ENCODE peak calls at places on chromosomes 2 and 18, in five cellular contexts. M, X, R, C and P are unnamed samples.

GRCh38 chr2:225889452-225889851 is 489.9 kb downstream of the NYAP2 start:
- DNase-seq in R (no peak), X (peak), M (peak), C (peak), P (peak)

GRCh38 chr2:235230809-235231601 is 262.8 kb upstream of the AGAP1 start:
- DNase-seq in R (no peak), X (peak), C (peak), M (no peak), P (peak)

GRCh38 chr2:63614448-63614968 is 25.7 kb downstream of the MDH1 start:
- DNase-seq in R (no peak), C (peak), X (peak), M (no peak), P (peak)

GRCh38 chr2:228541794-228542193 is 360.3 kb upstream of the SPHKAP start:
- DNase-seq in M (no peak), R (no peak), C (peak), X (peak), P (peak)

GRCh38 chr2:62348700-62349099 is 152.8 kb downstream of the B3GNT2 start:
- DNase-seq in X (no peak), R (no peak), C (no peak), M (no peak), P (no peak)

GRCh38 chr18:48790869-48791635 is 159.7 kb downstream of the SMAD7 start:
- DNase-seq in C (no peak), M (no peak), X (no peak), R (peak), P (no peak)

GRCh38 chr2:48065971-48066370 is 159.7 kb upstream of the FBXO11 start:
- DNase-seq in C (no peak), M (no peak), X (no peak), R (no peak), P (no peak)

GRCh38 chr2:233451950-233452349 is 97.7 kb downstream of the DGKD start:
- DNase-seq in X (no peak), C (no peak), M (no peak), R (no peak), P (no peak)

GRCh38 chr2:216661051-216661450 is 27.8 kb downstream of the IGFBP2 start:
- DNase-seq in X (no peak), R (no peak), M (no peak), C (no peak), P (no peak)

GRCh38 chr2:241666627-241667400 is 19.8 kb downstream of the DTYMK start:
- DNase-seq in C (no peak), R (no peak), M (no peak), X (no peak), P (no peak)

GRCh38 chr18:31510319-31510718 is 12.3 kb downstream of the DSG2 start:
- DNase-seq in X (no peak), M (no peak), C (no peak), R (no peak), P (no peak)

GRCh38 chr18:46332956-46333355 is 228.8 kb downstream of the HAUS1 start:
- DNase-seq in R (no peak), M (no peak), C (no peak), X (no peak), P (no peak)

GRCh38 chr2:183063083-183063482 is 15.5 kb upstream of the DUSP19 start:
- DNase-seq in M (peak), C (peak), R (no peak), X (peak), P (peak)

GRCh38 chr2:207334631-207335371 is 169.1 kb upstream of the KLF7 start:
- DNase-seq in C (peak), R (peak), X (peak), M (peak), P (peak)

GRCh38 chr2:129891341-129892320 is 87.8 kb upstream of the RAB6C start:
- DNase-seq in C (no peak), M (no peak), R (no peak), X (no peak), P (no peak)

GRCh38 chr2:64946737-64947090 is 42.5 kb upstream of the SLC1A4 start:
- DNase-seq in M (no peak), R (no peak), X (no peak), C (no peak), P (no peak)

GRCh38 chr2:26442707-26443106 is 35.2 kb downstream of the OTOF start:
- DNase-seq in M (no peak), R (no peak), C (no peak), X (no peak), P (no peak)

GRCh38 chr2:120642646-120643045 is 93.0 kb upstream of the GLI2 start:
- DNase-seq in R (no peak), C (no peak), M (no peak), X (no peak), P (no peak)

DNA sequence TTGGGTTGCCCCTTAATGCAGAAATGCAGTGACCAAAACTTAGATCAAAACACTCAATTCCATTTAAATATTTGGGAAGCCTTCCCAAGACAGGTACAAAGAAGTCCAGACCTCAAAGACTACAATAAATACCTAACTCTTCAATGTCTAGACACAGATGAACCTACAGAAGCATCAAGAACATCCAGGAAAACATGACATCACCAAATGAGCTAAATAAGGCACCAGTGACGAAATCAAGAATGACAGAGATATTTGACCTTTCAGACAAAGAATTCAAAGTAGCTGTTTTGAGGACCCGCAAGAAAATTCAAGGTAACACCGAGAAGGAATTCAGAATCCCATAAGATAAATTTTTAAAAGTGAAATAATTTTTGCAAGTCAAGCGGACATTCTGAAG is 140.2 kb downstream of the XIRP2 start:
- DNase-seq in R (no peak), X (no peak), C (no peak), M (no peak), P (no peak)
- TF ChIP-seq CTCF in R (no peak), X (no peak), C (no peak), M (no peak), P (no peak)

GRCh38 chr2:58895849-58896248 is 654.7 kb upstream of the FANCL start:
- DNase-seq in R (peak), X (no peak), M (no peak), C (no peak), P (no peak)

GRCh38 chr2:58893645-58894336 is 652.7 kb upstream of the FANCL start:
- DNase-seq in C (no peak), X (no peak), R (no peak), M (no peak), P (no peak)

GRCh38 chr2:58890865-58891525 is 649.9 kb upstream of the FANCL start:
- DNase-seq in M (no peak), C (no peak), X (no peak), R (no peak), P (no peak)

GRCh38 chr2:58896600-58896999 is 655.5 kb upstream of the FANCL start:
- DNase-seq in M (no peak), R (no peak), X (peak), C (peak), P (peak)

GRCh38 chr2:58891828-58892366 is 650.8 kb upstream of the FANCL start:
- DNase-seq in X (no peak), C (no peak), M (no peak), R (no peak), P (no peak)
- H3K4me3 ChIP-seq in X (no peak), C (no peak), M (no peak), R (no peak), P (no peak)

GRCh38 chr2:143890799-143891198 is 629.1 kb downstream of the ZEB2 start:
- DNase-seq in C (no peak), X (no peak), R (no peak), M (no peak), P (no peak)
- TF ChIP-seq CTCF in C (no peak), X (no peak), R (no peak), M (no peak), P (no peak)

DNA sequence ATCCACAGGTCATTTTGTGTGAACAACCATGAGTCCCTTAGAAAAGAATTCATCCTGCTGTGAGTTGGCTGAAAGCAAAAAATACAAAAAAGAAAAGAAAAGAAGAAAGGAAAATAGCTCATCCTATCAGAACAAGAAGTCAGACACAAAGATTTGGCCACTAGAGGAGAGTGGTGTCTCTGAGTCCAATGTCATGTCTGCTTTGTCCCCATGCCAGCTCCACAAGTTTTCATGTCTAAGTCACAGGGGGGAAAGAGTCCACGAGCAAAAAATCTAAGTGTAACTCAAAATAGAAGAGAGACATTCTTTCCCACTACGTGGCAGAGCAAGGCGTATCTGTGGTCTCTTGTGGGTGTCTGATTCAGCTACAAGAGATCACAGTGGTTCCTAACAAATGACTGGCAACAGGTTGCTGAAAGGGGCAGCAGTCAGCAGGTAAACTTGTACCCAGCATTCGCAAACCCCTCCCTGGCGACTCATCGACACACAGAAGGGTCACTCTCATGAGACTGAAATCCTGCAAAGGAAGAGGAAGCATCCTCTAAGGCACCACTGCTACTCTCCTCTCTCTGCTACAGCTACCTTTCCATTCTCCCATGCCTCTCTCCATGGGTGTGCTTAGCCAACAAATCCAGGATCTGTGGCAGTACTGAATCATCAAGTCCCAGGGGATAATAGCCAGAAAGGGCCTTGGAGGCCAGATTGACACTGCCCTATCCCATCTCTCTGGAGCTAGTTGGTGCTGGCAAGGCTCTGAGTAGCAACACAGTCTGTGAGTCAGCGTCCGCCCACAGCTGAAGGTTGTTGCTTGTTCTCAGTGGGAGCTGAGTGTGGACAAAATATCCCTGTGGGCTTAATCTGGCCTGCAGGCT is 123.0 kb upstream of the SLC39A10 start:
- DNase-seq in R (peak), C (peak), M (peak), X (peak), P (peak)
- H3K4me3 ChIP-seq in R (no peak), C (no peak), M (no peak), X (no peak), P (no peak)

DNA sequence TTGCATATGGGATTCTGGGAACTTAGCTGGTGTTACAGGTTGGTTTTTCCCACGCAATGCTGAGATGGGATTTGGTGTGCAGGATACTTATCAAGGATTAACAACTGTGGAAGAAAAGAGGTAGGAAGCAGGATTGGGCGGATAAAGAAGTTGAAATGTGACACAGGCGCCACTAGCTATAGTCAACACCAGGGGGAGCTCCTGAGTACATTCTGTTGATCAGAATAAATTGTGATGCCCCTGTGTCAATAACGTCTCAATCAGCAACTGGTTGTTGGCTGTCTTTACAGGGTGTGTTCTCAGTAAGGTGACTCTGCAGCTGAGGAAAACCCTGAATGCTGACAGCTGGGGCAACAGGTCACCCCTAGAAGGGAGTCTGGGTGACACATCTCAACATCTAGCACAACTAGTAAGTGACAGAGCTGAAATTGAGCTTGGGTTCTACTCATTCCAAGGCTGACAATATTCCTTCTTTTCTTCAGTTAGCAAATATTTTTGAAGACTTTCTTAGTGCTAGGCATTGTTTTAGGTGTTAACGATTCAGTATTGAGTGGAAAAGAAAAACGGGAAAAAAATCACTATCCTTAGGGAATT is 143.0 kb downstream of the ARL6IP6 start:
- DNase-seq in C (peak), X (peak), R (no peak), M (peak), P (peak)
- TF ChIP-seq CTCF in C (peak), X (peak), R (peak), M (peak), P (peak)

DNA sequence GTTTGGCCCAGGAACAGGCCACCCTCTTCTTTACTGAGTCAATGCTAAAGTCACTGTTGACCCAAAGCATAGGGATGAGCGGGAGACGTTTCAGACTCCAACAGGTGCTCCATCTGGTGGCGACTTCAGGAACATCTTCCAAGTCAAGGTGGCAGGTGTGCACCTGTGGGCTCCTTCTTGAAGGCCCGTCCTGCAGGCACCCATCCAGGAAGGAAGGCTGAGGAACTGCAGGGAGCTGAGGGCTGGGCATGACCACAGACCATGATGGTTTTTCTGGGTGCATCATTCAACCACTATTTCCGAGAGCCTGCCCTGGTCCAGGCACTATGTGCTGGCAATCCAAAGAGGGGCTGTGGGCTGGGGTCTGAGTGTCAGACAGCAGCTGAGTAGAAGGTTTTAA is 142.8 kb downstream of the NDUFA10 start:
- DNase-seq in R (no peak), X (peak), M (no peak), C (peak), P (peak)
- H3K4me3 ChIP-seq in R (no peak), X (no peak), M (no peak), C (no peak), P (no peak)

DNA sequence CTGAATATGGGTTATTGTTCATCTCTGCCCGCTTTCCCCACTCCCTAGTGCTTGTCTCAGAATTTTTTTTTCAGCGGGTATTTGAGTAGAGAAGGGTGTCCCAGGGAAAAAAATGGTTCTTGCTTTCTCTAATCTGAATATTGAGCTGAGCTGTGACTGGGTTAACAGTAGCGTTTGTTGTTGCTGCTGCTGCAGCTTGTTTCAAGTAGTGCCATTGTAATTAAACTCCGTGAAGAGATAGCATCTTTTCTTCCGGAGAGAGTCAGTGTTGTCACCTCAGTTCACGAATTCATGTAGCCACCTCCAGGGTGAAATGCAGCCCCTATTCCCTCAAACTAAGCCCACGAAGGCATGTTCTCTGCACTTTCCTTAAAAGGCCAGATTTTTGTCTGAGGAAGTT is 1.5 kb upstream of the AAK1 start:
- DNase-seq in R (no peak), C (no peak), X (no peak), M (no peak), P (no peak)
- TF ChIP-seq CTCF in R (no peak), C (no peak), X (no peak), M (no peak), P (no peak)